ENCODE peak calls at places on chromosomes 11 and 22, in eight cellular contexts. C, G, X, E, D, S, M and O are unnamed samples.
A peak's percentile ranks its signal among the peaks of the same experiment; 100 is the strongest.

GRCh38 chr11:63847363-63847762 is 8.5 kb downstream of the MARK2 start:
- DNase-seq in C (no peak), G (peak; percentile 36), X (no peak), E (no peak), D (no peak), S (no peak), M (no peak), O (no peak)

GRCh38 chr22:39078329-39078728 is 1.3 kb downstream of the APOBEC3G start:
- DNase-seq in C (no peak), G (no peak), X (no peak), E (no peak), D (no peak), S (no peak), M (no peak), O (peak; percentile 36)

GRCh38 chr22:35357883-35358621 is 22.8 kb upstream of the HMOX1 start:
- DNase-seq in C (no peak), G (no peak), X (no peak), E (no peak), D (peak; percentile 72), S (no peak), M (peak; percentile 55), O (no peak)

GRCh38 chr11:19394525-19395016 is 153.8 kb upstream of the E2F8 start:
- DNase-seq in C (no peak), G (no peak), X (no peak), E (no peak), D (no peak), S (no peak), M (no peak), O (no peak)

GRCh38 chr11:12853652-12854296 is 155.3 kb upstream of the RASSF10 start:
- DNase-seq in C (no peak), G (no peak), X (no peak), E (no peak), D (no peak), S (no peak), M (no peak), O (no peak)

GRCh38 chr11:19673924-19674390 is 38.7 kb upstream of the NAV2 start:
- DNase-seq in C (no peak), G (no peak), X (no peak), E (no peak), D (no peak), S (no peak), M (no peak), O (no peak)

GRCh38 chr11:134385774-134386565 is 26.1 kb downstream of the B3GAT1 start:
- DNase-seq in C (no peak), G (no peak), X (no peak), E (no peak), D (no peak), S (peak; percentile 46), M (no peak), O (no peak)

GRCh38 chr11:119055901-119056300 is 1.1 kb downstream of the HYOU1 start:
- DNase-seq in C (no peak), G (no peak), X (peak; percentile 30), E (no peak), D (peak; percentile 30), S (peak; percentile 51), M (peak; percentile 59), O (no peak)

GRCh38 chr11:746289-747175 is 732 bp upstream of the TALDO1 start:
- DNase-seq in C (peak; percentile 48), G (peak; percentile 57), X (peak; percentile 58), E (no peak), D (peak; percentile 58), S (peak; percentile 86), M (peak; percentile 26), O (peak; percentile 55)